ENCODE peak calls at places on chromosomes 4 and X, in four cellular contexts. J, V, O and I are unnamed samples.

GRCh38 chr4:158667651-158668198 is 4.0 kb downstream of the C4orf46 start:
- DNase-seq in V (peak), O (peak), J (no peak), I (peak)

GRCh38 chr4:115657991-115658390 is 544.6 kb upstream of the NDST4 start:
- DNase-seq in V (no peak), O (no peak), J (no peak), I (no peak)

GRCh38 chr4:174629265-174629664 is 107.0 kb upstream of the HPGD start:
- DNase-seq in J (no peak), O (no peak), V (peak), I (no peak)

GRCh38 chr4:7186081-7186480 is 6.3 kb upstream of the SORCS2 start:
- DNase-seq in O (no peak), V (no peak), J (no peak), I (no peak)

GRCh38 chr4:18636001-18636680 is 614.6 kb upstream of the LCORL start:
- DNase-seq in O (no peak), J (no peak), V (no peak), I (no peak)

GRCh38 chr4:17695341-17695740 is 80.9 kb downstream of the MED28 start:
- DNase-seq in J (no peak), O (no peak), V (no peak), I (no peak)

GRCh38 chr4:17092990-17093880 is 194.8 kb upstream of the LDB2 start:
- DNase-seq in J (no peak), V (no peak), O (no peak), I (no peak)

GRCh38 chrX:39595977-39596376 is 501.8 kb downstream of the BCOR start:
- DNase-seq in J (no peak), O (no peak), V (no peak), I (no peak)

GRCh38 chrX:134502686-134503085 is 42.7 kb downstream of the HPRT1 start:
- DNase-seq in O (no peak), J (no peak), V (peak), I (peak)

GRCh38 chr4:90444904-90445303 is 317.7 kb downstream of the CCSER1 start:
- DNase-seq in O (no peak), J (no peak), V (no peak), I (no peak)

GRCh38 chr4:71294301-71294700 is 44.5 kb upstream of the SLC4A4 start:
- DNase-seq in J (no peak), V (peak), O (no peak), I (peak)

GRCh38 chr4:73864365-73864764 is 4.8 kb upstream of the CXCL1 start:
- DNase-seq in J (no peak), O (peak), V (no peak), I (no peak)

GRCh38 chr4:76036855-76037254 is 985 bp upstream of the CXCL11 start:
- DNase-seq in J (no peak), V (no peak), O (no peak), I (no peak)

GRCh38 chr4:161629694-161630441 is 533.9 kb downstream of the FSTL5 start:
- DNase-seq in J (no peak), O (no peak), V (no peak), I (no peak)

GRCh38 chrX:85084770-85085393 is 81.2 kb downstream of the APOOL start:
- DNase-seq in O (peak), J (no peak), V (peak), I (peak)

GRCh38 chrX:36334508-36335015 is 415.0 kb downstream of the CFAP47 start:
- DNase-seq in J (no peak), O (no peak), V (no peak), I (no peak)

GRCh38 chr4:129326810-129327209 is 230.9 kb downstream of the C4orf33 start:
- DNase-seq in V (no peak), O (no peak), J (no peak), I (no peak)

GRCh38 chr4:78560296-78560963 is 8.9 kb downstream of the ANXA3 start:
- DNase-seq in J (no peak), O (peak), V (peak), I (peak)

GRCh38 chr4:173288296-173288695 is 45.9 kb downstream of the HMGB2 start:
- DNase-seq in J (no peak), O (peak), V (peak), I (peak)

GRCh38 chr4:152674359-152674758 is 5.4 kb downstream of the TMEM154 start:
- DNase-seq in V (no peak), O (no peak), J (no peak), I (no peak)

GRCh38 chrX:131802836-131803626 is 220.1 kb upstream of the STK26 start:
- DNase-seq in O (no peak), J (peak), V (peak), I (no peak)

GRCh38 chr4:182325848-182326255 is 82.7 kb downstream of the TENM3 start:
- DNase-seq in O (no peak), V (no peak), J (no peak), I (no peak)

GRCh38 chrX:68698955-68699354 is 51.5 kb downstream of the STARD8 start:
- DNase-seq in V (no peak), J (peak), O (no peak), I (no peak)

GRCh38 chr4:110793890-110794588 is 171.2 kb upstream of the PITX2 start:
- DNase-seq in J (no peak), V (no peak), O (no peak), I (no peak)

GRCh38 chr4:151517896-151518295 is 108.9 kb downstream of the FHIP1A start:
- DNase-seq in V (no peak), J (no peak), O (no peak), I (no peak)

GRCh38 chrX:65148232-65148631 is 172.0 kb upstream of the ZC4H2 start:
- DNase-seq in J (no peak), O (no peak), V (no peak), I (no peak)

GRCh38 chr4:36310793-36311192 is 29.4 kb downstream of the DTHD1 start:
- DNase-seq in O (no peak), J (no peak), V (no peak), I (no peak)

GRCh38 chrX:5113128-5113527 is 1115.5 kb downstream of the NLGN4X start:
- DNase-seq in J (no peak), V (no peak), O (peak), I (no peak)

GRCh38 chrX:10979956-10980355 is 131.2 kb upstream of the HCCS start:
- DNase-seq in J (no peak), V (no peak), O (no peak), I (no peak)

GRCh38 chrX:120365320-120365719 is 3.4 kb downstream of the ATP1B4 start:
- DNase-seq in J (peak), V (peak), O (peak), I (peak)
- TF ChIP-seq CTCF in J (peak), V (peak), O (peak), I (peak)

GRCh38 chrX:9467751-9468150 is 2.9 kb downstream of the TBL1X start:
- DNase-seq in O (no peak), V (no peak), J (no peak), I (no peak)
- H3K4me3 ChIP-seq in O (peak), V (no peak), J (no peak), I (no peak)

DNA sequence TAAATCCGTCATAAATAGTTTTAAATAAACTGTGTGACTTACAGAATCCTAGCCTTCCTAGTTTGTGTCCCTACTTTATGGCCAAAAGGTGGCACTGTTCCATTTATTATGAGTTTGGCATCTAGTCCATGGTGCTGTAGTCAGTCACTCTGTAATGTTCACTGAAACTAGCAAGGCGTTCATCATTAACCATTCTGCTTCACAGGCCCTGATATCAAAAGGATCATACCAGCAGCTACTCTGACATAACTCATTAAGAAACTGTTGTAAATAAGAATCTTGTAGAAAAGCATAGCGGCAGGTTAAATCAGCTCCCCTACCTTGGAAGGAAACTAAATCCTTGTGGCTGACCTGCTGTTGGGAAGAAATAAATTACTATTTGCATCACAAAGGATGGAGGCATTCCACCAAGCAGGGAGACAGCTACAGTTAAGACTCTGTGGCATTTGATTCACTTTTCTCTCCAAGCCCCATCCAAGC is 919.6 kb upstream of the DIAPH2 start:
- DNase-seq in J (no peak), O (peak), V (peak), I (peak)
- TF ChIP-seq CTCF in J (peak), O (peak), V (peak), I (peak)

GRCh38 chrX:55488268-55488558 is 1.4 kb downstream of the USP51 start:
- DNase-seq in O (no peak), J (no peak), V (no peak), I (no peak)
- H3K4me3 ChIP-seq in O (peak), J (peak), V (peak), I (peak)

GRCh38 chr4:125313989-125314602 is 659 bp upstream of the FAT4 start:
- DNase-seq in V (no peak), J (no peak), O (no peak), I (no peak)

GRCh38 chr4:125316391-125316780 is 1.6 kb downstream of the FAT4 start:
- DNase-seq in V (no peak), J (peak), O (peak), I (peak)

GRCh38 chr4:125313497-125313896 is 1.3 kb upstream of the FAT4 start:
- DNase-seq in V (peak), O (peak), J (no peak), I (peak)

GRCh38 chr4:125315571-125316390 is 1.0 kb downstream of the FAT4 start:
- DNase-seq in V (peak), J (peak), O (peak), I (peak)

DNA sequence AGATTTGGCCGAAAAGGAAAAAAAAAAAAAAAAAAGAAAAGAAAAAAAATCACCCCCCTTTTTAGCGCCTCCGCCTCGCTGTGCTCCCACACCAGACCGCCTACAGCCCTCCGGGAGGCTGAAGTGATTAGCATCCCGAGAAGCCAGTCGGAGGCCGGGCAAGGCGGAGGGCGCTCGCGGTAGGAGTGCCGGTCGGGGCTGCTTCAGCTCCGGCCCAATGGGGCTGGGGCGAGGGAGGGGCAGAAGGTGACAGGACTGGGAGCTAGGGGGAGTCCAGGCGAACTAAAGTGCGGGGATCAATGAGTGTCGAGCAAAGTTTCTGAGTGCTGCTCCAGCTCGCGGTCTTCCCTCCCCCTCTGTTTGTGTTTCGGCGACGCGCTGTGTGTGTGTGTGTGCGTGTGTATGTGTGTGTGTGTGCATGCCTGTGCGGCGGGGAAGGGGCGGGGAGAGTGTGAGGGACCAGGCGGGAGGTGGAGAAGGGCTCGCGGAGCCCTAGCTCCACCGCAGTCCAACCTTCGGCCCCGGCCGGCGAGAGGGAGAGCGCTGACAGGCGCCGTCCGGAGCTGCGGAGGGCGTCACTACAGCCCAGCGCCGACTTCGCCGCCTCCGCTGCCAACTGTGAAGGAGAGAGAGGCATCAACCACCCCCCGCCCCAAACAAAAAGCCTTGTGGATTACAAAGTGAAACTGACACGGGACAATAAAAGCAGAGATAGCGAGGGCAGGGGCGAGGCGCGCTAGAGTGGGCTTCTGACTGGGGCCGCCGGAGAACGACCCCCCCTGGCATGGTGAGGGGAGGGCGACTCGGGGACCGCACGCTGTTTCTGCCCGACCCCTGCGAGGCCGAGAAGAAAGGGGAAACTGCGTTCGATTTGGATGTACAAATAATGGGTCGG is at the start of gene FAT4:
- DNase-seq in O (peak), V (peak), J (peak), I (peak)
- TF ChIP-seq CTCF in O (peak), V (no peak), J (peak), I (peak)

GRCh38 chr4:28883211-28883610 is 1837.0 kb upstream of the PCDH7 start:
- DNase-seq in J (no peak), V (no peak), O (no peak), I (no peak)

GRCh38 chr4:28879900-28880299 is 1840.3 kb upstream of the PCDH7 start:
- DNase-seq in V (no peak), J (no peak), O (no peak), I (no peak)

GRCh38 chr4:28879178-28879577 is 1841.0 kb upstream of the PCDH7 start:
- DNase-seq in J (no peak), V (peak), O (peak), I (no peak)
- H3K4me3 ChIP-seq in J (no peak), V (no peak), O (no peak), I (no peak)

GRCh38 chr4:121070696-121071639 is 1.4 kb downstream of the NDNF start:
- DNase-seq in O (peak), V (peak), J (peak), I (peak)
- TF ChIP-seq CTCF in O (peak), V (peak), J (no peak), I (peak)